ENCODE peak calls at places on chromosomes 16 and 17, in nine cellular contexts. R is heart left ventricle, E is cardiac muscle cell, T is fibroblast of the aortic adventitia, N is progenitor cell of endocrine pancreas, M is ovary, I is IMR-90, D is neural crest cell, B is DND-41. C is an unnamed sample.

GRCh38 chr16:31025344-31025743 is 8.0 kb upstream of the STX4 start:
- DNase-seq in M (no peak), D (no peak), I (no peak), B (no peak), E (no peak), R (no peak), N (no peak), T (no peak), C (no peak)

GRCh38 chr17:7173687-7174602 is 5.2 kb downstream of the ASGR1 start:
- DNase-seq in B (no peak), N (peak; percentile 41), R (peak; percentile 84), E (peak; percentile 56), D (peak; percentile 35), I (no peak), M (no peak), T (no peak), C (peak; percentile 66)

GRCh38 chr16:58127634-58128033 is 1.5 kb downstream of the CFAP20 start:
- DNase-seq in M (no peak), T (peak; percentile 20), E (no peak), N (no peak), B (no peak), I (no peak), R (no peak), D (no peak), C (no peak)

GRCh38 chr16:31860508-31860907 is 13.1 kb upstream of the ZNF267 start:
- DNase-seq in M (no peak), N (no peak), B (no peak), D (no peak), E (no peak), T (no peak), I (no peak), R (no peak), C (no peak)

GRCh38 chr16:1075546-1075945 is 3.0 kb downstream of the SSTR5 start:
- DNase-seq in E (no peak), T (no peak), B (no peak), I (no peak), R (no peak), N (no peak), M (no peak), D (no peak), C (no peak)

GRCh38 chr17:63431939-63432804 is 13.9 kb downstream of the CYB561 start:
- DNase-seq in T (peak; percentile 86), D (no peak), E (peak; percentile 78), B (no peak), N (no peak), I (peak; percentile 66), R (no peak), M (no peak), C (no peak)

GRCh38 chr17:45246338-45246737 is 15.6 kb downstream of the SPATA32 start:
- DNase-seq in N (no peak), T (no peak), R (no peak), M (peak; percentile 16), E (no peak), D (no peak), B (no peak), I (no peak), C (no peak)

GRCh38 chr17:42773290-42774035 is at the start of gene VPS25:
- DNase-seq in T (peak; percentile 88), N (no peak), I (peak; percentile 87), D (peak; percentile 75), B (peak; percentile 85), M (peak; percentile 75), R (peak; percentile 85), E (peak; percentile 89), C (peak; percentile 73)

GRCh38 chr16:29820730-29821662 is 734 bp downstream of the MVP start:
- DNase-seq in B (no peak), M (peak; percentile 72), T (peak; percentile 66), E (no peak), R (peak; percentile 56), N (no peak), D (no peak), I (no peak), C (no peak)

GRCh38 chr17:72456026-72456569 is 335.3 kb downstream of the SOX9 start:
- DNase-seq in I (peak; percentile 67), R (no peak), T (peak; percentile 59), N (no peak), M (no peak), B (no peak), D (no peak), E (peak; percentile 39), C (no peak)

DNA sequence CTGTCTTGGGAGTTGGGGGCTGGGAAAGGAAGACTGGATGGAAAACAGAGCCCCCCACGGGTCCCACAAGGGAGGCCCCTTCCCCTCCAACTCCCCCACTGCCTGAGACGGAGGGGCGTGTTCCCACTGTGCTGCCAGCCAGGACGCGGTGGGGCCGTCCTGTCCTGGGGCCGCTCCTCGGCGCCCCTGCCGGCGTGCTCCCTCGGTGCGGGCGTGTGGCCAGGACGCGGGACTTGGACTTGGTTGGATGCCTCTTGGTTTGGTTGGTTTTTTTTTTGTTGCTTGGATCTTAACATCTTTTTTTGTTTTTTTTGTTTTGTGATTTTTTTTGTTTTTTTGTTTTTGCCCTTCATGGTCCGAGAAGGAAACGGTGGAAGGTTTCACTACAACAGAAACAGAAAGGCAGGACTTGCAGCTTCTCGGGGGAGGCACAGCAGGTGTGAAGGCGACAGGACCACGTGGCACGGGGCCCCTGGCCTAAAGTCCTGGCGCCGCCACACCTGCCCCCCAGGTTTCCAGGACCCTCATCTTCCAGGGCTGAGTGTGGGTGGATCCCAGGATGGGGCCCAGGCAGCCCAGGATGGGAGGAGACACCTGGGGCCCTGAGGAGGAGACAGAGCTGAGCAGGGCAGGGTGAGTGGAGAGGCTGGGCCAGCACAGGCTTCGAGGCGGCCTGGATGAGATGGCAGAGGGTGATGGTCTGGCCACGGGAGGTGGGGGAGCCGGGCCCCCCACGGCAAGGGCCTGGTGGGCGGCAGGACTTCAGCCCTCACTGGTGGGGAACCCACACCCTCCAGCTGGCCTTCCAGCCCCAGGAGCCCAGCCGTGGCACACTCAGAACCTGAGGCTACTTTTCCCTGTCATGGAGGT is 16.1 kb downstream of the ENGASE start:
- DNase-seq in D (no peak), R (no peak), T (peak; percentile 2), N (no peak), M (peak; percentile 77), B (no peak), E (peak; percentile 47), I (no peak), C (peak; percentile 38)
- TF ChIP-seq CTCF in D (no peak), R (peak; percentile 6), T (peak; percentile 43), N (no peak), M (peak; percentile 34), B (no peak), E (peak; percentile 61), I (peak; percentile 17), C (peak; percentile 3)

GRCh38 chr17:79737922-79738578 is 7.3 kb downstream of the ENPP7 start:
- DNase-seq in M (no peak), D (no peak), I (no peak), E (no peak), T (no peak), N (no peak), B (no peak), R (no peak), C (no peak)

GRCh38 chr17:79741401-79741750 is 10.6 kb downstream of the ENPP7 start:
- DNase-seq in R (peak; percentile 51), B (no peak), I (no peak), M (no peak), T (no peak), D (no peak), N (no peak), E (no peak), C (no peak)

GRCh38 chr17:79738643-79739042 is 7.9 kb downstream of the ENPP7 start:
- DNase-seq in E (no peak), M (no peak), D (no peak), N (no peak), B (no peak), R (no peak), I (no peak), T (no peak), C (no peak)

GRCh38 chr17:79740413-79740812 is 9.7 kb downstream of the ENPP7 start:
- DNase-seq in B (no peak), M (no peak), T (peak; percentile 15), I (no peak), E (peak; percentile 35), D (no peak), N (no peak), R (no peak), C (no peak)

DNA sequence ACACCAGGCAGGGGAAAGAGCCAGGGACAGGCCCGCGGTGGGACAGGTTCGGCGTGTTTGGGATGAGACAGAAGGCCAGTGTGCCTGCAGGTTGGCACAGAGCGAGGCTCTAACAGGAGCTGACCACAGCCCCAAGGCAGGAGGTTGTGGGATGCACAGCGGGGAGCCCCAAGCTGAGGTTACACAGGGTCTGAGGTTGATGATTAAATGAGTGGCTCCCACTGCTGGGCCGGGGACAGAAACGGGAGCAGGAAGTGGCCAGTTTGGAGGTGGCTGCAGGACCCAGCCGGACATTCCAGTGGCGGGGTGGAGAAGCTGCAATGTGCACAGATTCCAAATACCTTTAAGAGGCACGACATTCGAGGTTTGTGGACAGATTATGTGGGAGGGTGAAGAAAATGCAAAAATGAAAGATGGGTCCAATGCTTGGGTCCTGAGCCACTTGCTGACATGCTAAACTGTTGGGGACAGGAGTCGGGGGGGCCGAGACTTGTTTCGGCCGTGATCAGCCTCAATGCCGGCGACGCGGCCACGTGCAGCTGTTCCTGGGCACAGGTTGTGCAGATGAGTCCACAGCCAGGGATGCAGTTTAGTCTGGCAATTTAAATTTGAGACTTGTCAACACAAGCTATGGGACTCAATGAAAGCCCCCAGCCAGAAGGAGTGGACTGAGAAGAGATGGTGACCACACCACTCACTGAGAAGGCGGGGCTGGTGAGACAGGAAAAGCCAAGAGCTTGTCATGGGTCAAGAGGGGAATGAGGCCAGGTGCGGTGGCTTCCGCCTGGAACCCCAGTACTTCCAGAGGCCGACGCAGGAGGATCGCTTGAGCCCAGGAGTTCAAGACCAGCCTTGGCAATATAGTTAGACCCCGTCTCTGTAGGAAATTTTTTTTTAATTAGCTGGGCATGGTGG is 8.7 kb downstream of the ENPP7 start:
- DNase-seq in R (no peak), E (no peak), T (no peak), B (no peak), I (no peak), D (no peak), N (no peak), M (no peak), C (no peak)
- TF ChIP-seq CTCF in R (no peak), E (no peak), T (no peak), B (no peak), I (no peak), D (no peak), N (no peak), M (no peak), C (no peak)

DNA sequence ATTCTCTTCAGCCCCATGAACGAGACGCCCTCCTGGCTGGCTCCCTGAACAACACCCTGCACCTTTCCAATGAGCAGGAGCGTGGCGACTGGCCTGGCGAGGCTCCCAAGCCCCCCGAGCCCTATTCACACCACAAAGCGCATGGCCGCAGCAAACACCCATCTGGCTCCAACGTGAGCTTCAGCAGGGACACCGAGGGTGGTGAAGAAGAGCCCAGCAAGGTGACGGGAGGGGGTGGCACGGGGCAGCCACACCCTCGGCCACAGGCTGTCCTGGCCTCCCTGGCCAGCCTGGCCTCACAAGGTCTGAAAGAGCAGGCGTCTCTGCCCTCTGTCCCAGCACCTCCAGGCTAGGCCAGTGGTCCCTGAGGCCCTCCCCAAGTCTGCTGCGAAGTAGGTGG is 23.7 kb downstream of the CASKIN2 start:
- DNase-seq in N (no peak), B (no peak), T (no peak), D (no peak), I (no peak), R (no peak), M (no peak), E (no peak), C (no peak)
- TF ChIP-seq CTCF in N (no peak), B (no peak), T (no peak), D (no peak), I (no peak), R (no peak), M (no peak), E (no peak), C (no peak)

GRCh38 chr17:32443827-32444300 is 446 bp upstream of the PSMD11 start:
- DNase-seq in D (no peak), N (no peak), T (no peak), E (no peak), R (no peak), I (no peak), B (no peak), M (no peak), C (no peak)
- TF ChIP-seq CTCF in D (no peak), N (no peak), T (no peak), E (no peak), R (no peak), I (no peak), B (peak; percentile 91), M (no peak), C (peak; percentile 97)